ENCODE peak calls at places on chromosomes 2 and 18, in seven cellular contexts. E, F, S, A, R, M and X are unnamed samples.

GRCh38 chr18:12474876-12475275 is 67.1 kb downstream of the PRELID3A start:
- DNase-seq in E (no peak), F (no peak), S (no peak), A (no peak), R (no peak), M (no peak), X (no peak)

GRCh38 chr2:230863442-230864121 is 1.2 kb upstream of the ITM2C start:
- DNase-seq in E (no peak), F (no peak), S (no peak), A (no peak), R (no peak), M (no peak), X (no peak)

GRCh38 chr18:48193521-48194251 is 215.5 kb downstream of the ZBTB7C start:
- DNase-seq in E (no peak), F (no peak), S (no peak), A (no peak), R (no peak), M (no peak), X (peak)

GRCh38 chr18:46283895-46284295 is 179.7 kb downstream of the HAUS1 start:
- DNase-seq in E (peak), F (peak), S (no peak), A (no peak), R (no peak), M (no peak), X (no peak)

GRCh38 chr2:11710632-11711381 is 35.6 kb upstream of the LPIN1 start:
- DNase-seq in E (no peak), F (no peak), S (no peak), A (no peak), R (no peak), M (no peak), X (no peak)

GRCh38 chr2:55431982-55432627 is 12.4 kb upstream of the CCDC88A start:
- DNase-seq in E (no peak), F (no peak), S (no peak), A (no peak), R (peak), M (no peak), X (no peak)

GRCh38 chr2:10326707-10327594 is 24.2 kb downstream of the HPCAL1 start:
- DNase-seq in E (no peak), F (peak), S (no peak), A (no peak), R (no peak), M (no peak), X (peak)

GRCh38 chr2:122754561-122754960 is 999.1 kb downstream of the TSN start:
- DNase-seq in E (no peak), F (no peak), S (no peak), A (no peak), R (no peak), M (no peak), X (no peak)

GRCh38 chr18:75223687-75224347 is 13.2 kb downstream of the TSHZ1 start:
- DNase-seq in E (no peak), F (peak), S (no peak), A (no peak), R (no peak), M (no peak), X (no peak)

GRCh38 chr2:113060396-113060795 is 1.4 kb downstream of the IL36RN start:
- DNase-seq in E (peak), F (no peak), S (no peak), A (no peak), R (no peak), M (no peak), X (no peak)